ENCODE peak calls at places on chromosomes 4 and X, in six cellular contexts. U is A549, V is HepG2, Q is K562, H is GM12878, J is H1. R is an unnamed sample.

GRCh38 chr4:138972956-138973819 is 42.4 kb upstream of the NOCT start:
- DNase-seq in U (no peak), V (no peak), Q (peak), H (no peak), J (peak), R (no peak)

GRCh38 chrX:104669063-104669462 is 103.1 kb downstream of the IL1RAPL2 start:
- DNase-seq in U (no peak), V (no peak), Q (no peak), H (no peak), J (no peak), R (no peak)

GRCh38 chrX:43949669-43950068 is 23.5 kb downstream of the NDP start:
- DNase-seq in U (peak), V (peak), Q (peak), H (no peak), J (peak), R (no peak)

GRCh38 chr4:26073886-26074560 is 160.0 kb downstream of the SMIM20 start:
- DNase-seq in U (no peak), V (no peak), Q (no peak), H (no peak), J (no peak), R (no peak)

GRCh38 chrX:9555354-9555753 is 90.5 kb downstream of the TBL1X start:
- DNase-seq in U (no peak), V (no peak), Q (peak), H (no peak), J (no peak), R (no peak)

GRCh38 chr4:150818129-150818528 is 197.0 kb downstream of the LRBA start:
- DNase-seq in U (no peak), V (no peak), Q (no peak), H (no peak), J (no peak), R (no peak)

GRCh38 chr4:54082168-54082567 is 17.8 kb upstream of the CHIC2 start:
- DNase-seq in U (peak), V (peak), Q (no peak), H (no peak), J (no peak), R (no peak)

GRCh38 chr4:13872145-13872544 is 244.6 kb upstream of the BOD1L1 start:
- DNase-seq in U (no peak), V (no peak), Q (no peak), H (no peak), J (no peak), R (no peak)

GRCh38 chrX:31609130-31609529 is 537.3 kb upstream of the FTHL17 start:
- DNase-seq in U (no peak), V (no peak), Q (no peak), H (no peak), J (no peak), R (no peak)

GRCh38 chrX:135572436-135572835 is 52.0 kb downstream of the INTS6L start:
- DNase-seq in U (no peak), V (no peak), Q (no peak), H (no peak), J (no peak), R (peak)

GRCh38 chr4:103372002-103372558 is 173.9 kb upstream of the CENPE start:
- DNase-seq in U (no peak), V (no peak), Q (no peak), H (no peak), J (no peak), R (no peak)

GRCh38 chr4:110631582-110632505 is 9.0 kb upstream of the PITX2 start:
- DNase-seq in U (peak), V (peak), Q (peak), H (no peak), J (peak), R (peak)

GRCh38 chr4:97457253-97457652 is 686.0 kb downstream of the STPG2 start:
- DNase-seq in U (no peak), V (no peak), Q (no peak), H (no peak), J (no peak), R (no peak)

GRCh38 chr4:48913346-48913745 is 6.8 kb upstream of the OCIAD2 start:
- DNase-seq in U (no peak), V (no peak), Q (no peak), H (no peak), J (no peak), R (no peak)

GRCh38 chr4:1247811-1248261 is 1.1 kb downstream of the CTBP1 start:
- DNase-seq in U (no peak), V (no peak), Q (no peak), H (no peak), J (peak), R (no peak)

GRCh38 chrX:31445542-31445941 is 373.7 kb upstream of the FTHL17 start:
- DNase-seq in U (no peak), V (no peak), Q (no peak), H (no peak), J (no peak), R (no peak)

GRCh38 chr4:137530176-137530575 is 2.1 kb downstream of the PCDH18 start:
- DNase-seq in U (no peak), V (no peak), Q (no peak), H (no peak), J (no peak), R (no peak)

GRCh38 chrX:26026179-26026578 is 112.0 kb upstream of the MAGEB18 start:
- DNase-seq in U (no peak), V (no peak), Q (no peak), H (no peak), J (no peak), R (no peak)

GRCh38 chr4:62377245-62377644 is 1177.1 kb downstream of the ADGRL3 start:
- DNase-seq in U (no peak), V (no peak), Q (no peak), H (no peak), J (no peak), R (no peak)

GRCh38 chrX:16838202-16839066 is 31.7 kb downstream of the RBBP7 start:
- DNase-seq in U (no peak), V (no peak), Q (no peak), H (no peak), J (no peak), R (no peak)

GRCh38 chr4:160947653-160948052 is 1216.1 kb downstream of the FSTL5 start:
- DNase-seq in U (no peak), V (no peak), Q (no peak), H (no peak), J (no peak), R (no peak)

GRCh38 chr4:137310593-137311490 is 221.5 kb downstream of the PCDH18 start:
- DNase-seq in U (no peak), V (no peak), Q (no peak), H (no peak), J (no peak), R (peak)

GRCh38 chr4:40180356-40180755 is 16.5 kb upstream of the RHOH start:
- DNase-seq in U (no peak), V (no peak), Q (no peak), H (no peak), J (no peak), R (peak)

GRCh38 chr4:121733942-121734341 is 31.0 kb downstream of the SMIM43 start:
- DNase-seq in U (no peak), V (no peak), Q (no peak), H (no peak), J (no peak), R (no peak)

GRCh38 chrX:151973851-151974335 is 583 bp downstream of the GABRE start:
- DNase-seq in U (no peak), V (no peak), Q (peak), H (no peak), J (no peak), R (peak)

GRCh38 chr4:142416711-142417275 is 429.3 kb downstream of the INPP4B start:
- DNase-seq in U (no peak), V (no peak), Q (no peak), H (no peak), J (no peak), R (no peak)

GRCh38 chr4:76749361-76749760 is 148.6 kb downstream of the SOWAHB start:
- DNase-seq in U (no peak), V (no peak), Q (no peak), H (no peak), J (no peak), R (no peak)

GRCh38 chrX:13254076-13254785 is 65.6 kb downstream of the ATXN3L start:
- DNase-seq in U (no peak), V (peak), Q (peak), H (peak), J (no peak), R (no peak)

GRCh38 chrX:68997911-68998310 is 167.3 kb downstream of the PJA1 start:
- DNase-seq in U (no peak), V (no peak), Q (no peak), H (no peak), J (no peak), R (no peak)

GRCh38 chrX:9279271-9279596 is 185.6 kb upstream of the TBL1X start:
- DNase-seq in U (no peak), V (no peak), Q (no peak), H (no peak), J (no peak), R (no peak)

GRCh38 chrX:107493141-107493540 is 43.7 kb downstream of the FRMPD3 start:
- DNase-seq in U (no peak), V (no peak), Q (no peak), H (no peak), J (no peak), R (no peak)

GRCh38 chr4:6762244-6762615 is 20.3 kb upstream of the KIAA0232 start:
- DNase-seq in U (no peak), V (no peak), Q (no peak), H (no peak), J (no peak), R (no peak)

GRCh38 chrX:31222946-31223345 is 151.1 kb upstream of the FTHL17 start:
- DNase-seq in U (no peak), V (no peak), Q (no peak), H (no peak), J (no peak), R (no peak)

GRCh38 chrX:91434351-91435168 is at the start of gene PABPC5:
- DNase-seq in U (no peak), V (no peak), Q (no peak), H (no peak), J (peak), R (peak)

DNA sequence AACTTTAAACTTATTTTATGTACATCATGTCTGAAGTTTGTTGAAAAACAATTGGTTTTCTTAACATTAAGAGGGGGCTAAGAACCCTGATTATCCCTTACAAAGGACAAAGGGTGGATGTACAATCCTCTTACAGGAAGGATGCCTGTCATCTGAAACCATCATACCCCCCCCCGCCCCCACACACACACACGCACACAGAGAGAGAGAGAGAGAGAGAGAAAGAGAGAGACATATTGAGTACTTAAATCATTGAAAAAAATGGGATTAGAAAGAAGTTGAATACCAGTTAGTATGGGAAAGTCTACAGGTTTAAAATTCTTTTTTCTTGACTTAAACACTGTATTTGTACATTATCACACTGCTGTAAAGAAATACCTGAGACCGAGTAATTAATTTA is 10.9 kb upstream of the PGM2 start:
- DNase-seq in U (no peak), V (no peak), Q (no peak), H (no peak), J (no peak), R (no peak)
- TF ChIP-seq CHD2 in U (no peak), V (no peak), Q (no peak), H (no peak), J (no peak), R (no peak)

GRCh38 chr4:186606593-186606992 is 51.2 kb upstream of the MTNR1A start:
- DNase-seq in U (no peak), V (no peak), Q (peak), H (no peak), J (no peak), R (no peak)
- TF ChIP-seq CHD2 in U (no peak), V (no peak), Q (no peak), H (no peak), J (no peak), R (no peak)

DNA sequence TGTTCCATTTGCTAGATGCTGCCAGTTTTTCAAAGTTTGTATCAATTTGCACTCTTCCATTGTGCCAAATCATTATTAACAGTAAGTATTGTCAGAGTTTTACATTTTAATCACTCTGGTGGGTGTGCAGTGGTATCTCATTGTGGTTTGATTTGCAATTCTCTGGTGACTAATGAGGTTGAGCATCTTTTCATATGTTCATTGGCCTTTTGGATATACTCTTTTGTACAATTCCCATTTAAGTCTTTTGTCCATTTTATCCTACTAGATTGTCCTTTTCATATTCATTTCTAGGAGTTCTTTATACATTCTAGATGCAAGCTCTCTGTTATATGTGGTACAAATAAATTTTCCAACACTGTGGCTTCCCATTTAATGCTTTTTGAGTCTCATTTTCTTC is 17.4 kb upstream of the ARHGAP36 start:
- DNase-seq in U (no peak), V (no peak), Q (no peak), H (no peak), J (no peak), R (no peak)
- TF ChIP-seq CHD2 in U (no peak), V (no peak), Q (no peak), H (no peak), J (no peak), R (no peak)

GRCh38 chrX:118207831-118208453 is 91.3 kb upstream of the KLHL13 start:
- DNase-seq in U (no peak), V (no peak), Q (no peak), H (no peak), J (no peak), R (no peak)
- TF ChIP-seq CHD2 in U (no peak), V (no peak), Q (no peak), H (no peak), J (no peak), R (no peak)

DNA sequence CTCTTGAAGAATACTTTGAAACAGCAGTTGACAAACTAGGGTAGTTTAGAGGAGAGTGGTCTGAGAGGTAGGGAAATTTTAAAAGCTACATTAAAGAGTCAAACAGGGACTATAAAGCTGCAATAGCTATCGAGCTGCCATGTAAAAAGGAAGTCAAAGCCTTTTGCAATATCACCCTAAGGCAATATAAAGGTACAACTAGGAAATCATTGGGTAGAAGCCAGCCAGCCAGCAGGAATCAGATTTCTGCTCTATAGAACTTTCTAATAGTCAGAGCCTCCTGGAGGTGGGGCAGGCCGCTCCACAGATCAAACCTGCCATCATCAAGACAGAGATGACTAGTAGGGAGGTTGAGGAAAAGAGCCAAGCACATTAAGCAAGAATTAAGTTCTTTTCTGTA is 15.2 kb upstream of the PHOX2B start:
- DNase-seq in U (no peak), V (no peak), Q (no peak), H (no peak), J (no peak), R (no peak)
- TF ChIP-seq CHD2 in U (no peak), V (no peak), Q (no peak), H (no peak), J (no peak), R (no peak)

GRCh38 chr4:19187709-19188108 is 1064.0 kb upstream of the SLIT2 start:
- DNase-seq in U (no peak), V (no peak), Q (no peak), H (no peak), J (no peak), R (no peak)

GRCh38 chr4:19195696-19196095 is 1056.0 kb upstream of the SLIT2 start:
- DNase-seq in U (no peak), V (no peak), Q (no peak), H (no peak), J (peak), R (no peak)

GRCh38 chr4:19194672-19195071 is 1057.0 kb upstream of the SLIT2 start:
- DNase-seq in U (no peak), V (no peak), Q (no peak), H (no peak), J (no peak), R (no peak)

DNA sequence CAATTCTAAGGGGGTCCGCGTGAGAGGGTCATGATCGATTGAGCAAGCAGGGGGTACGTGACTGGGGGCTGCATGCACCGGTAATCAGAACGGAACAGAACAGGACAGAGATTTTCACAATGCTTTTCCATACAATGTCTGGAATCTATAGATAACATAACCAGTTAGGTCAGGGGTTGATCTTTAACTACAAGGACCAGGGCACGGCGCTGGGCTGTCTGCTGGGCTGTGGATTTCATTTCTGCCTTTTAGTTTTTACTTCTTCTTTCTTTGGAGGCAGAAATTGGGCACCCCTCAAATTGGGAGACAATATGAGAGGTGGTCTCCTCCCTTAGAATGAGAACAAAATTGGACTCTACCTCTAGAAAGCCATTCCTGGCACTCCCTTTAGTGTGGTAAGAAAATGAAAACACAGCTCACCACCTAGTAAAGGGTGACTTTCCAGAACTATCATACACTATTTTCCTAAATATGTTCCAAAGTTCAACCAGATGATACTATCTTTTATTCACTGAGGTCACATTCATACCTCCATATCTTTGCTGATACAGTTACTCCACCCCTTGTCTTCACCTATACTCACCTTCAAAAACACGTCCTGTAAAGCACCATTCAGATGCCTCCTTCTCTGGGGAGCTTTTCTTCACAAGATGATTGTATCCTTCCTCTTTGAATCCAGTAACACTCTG is 1058.3 kb upstream of the SLIT2 start:
- DNase-seq in U (no peak), V (no peak), Q (no peak), H (no peak), J (no peak), R (no peak)
- TF ChIP-seq CHD2 in U (no peak), V (no peak), Q (no peak), H (no peak), J (no peak), R (no peak)

GRCh38 chrX:1719270-1719669 is 104.4 kb downstream of the ASMT start:
- DNase-seq in U (no peak), V (peak), Q (no peak), H (no peak), J (no peak), R (no peak)

GRCh38 chrX:1717326-1717725 is 102.5 kb downstream of the ASMT start:
- DNase-seq in U (no peak), V (no peak), Q (no peak), H (no peak), J (no peak), R (no peak)

DNA sequence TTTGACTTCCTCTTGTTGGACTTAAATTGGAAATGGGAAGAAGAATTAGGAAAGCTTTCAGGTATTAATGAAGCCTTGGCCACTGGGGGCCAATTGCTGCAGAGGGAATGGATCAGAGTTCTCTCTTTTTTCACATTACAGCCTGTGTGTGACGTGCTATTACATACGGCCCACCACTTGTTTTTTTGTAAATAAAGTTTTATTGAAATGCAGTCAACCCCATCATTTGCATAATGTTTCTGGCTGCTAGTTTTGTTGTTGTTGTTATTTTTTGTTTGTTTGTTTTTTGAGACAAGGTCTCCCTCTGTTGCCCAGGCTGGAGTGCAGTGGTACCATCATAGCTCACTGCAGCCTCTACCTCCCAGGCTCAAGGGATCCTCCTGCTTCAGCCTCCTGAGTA is 98.4 kb downstream of the ASMT start:
- DNase-seq in U (no peak), V (no peak), Q (no peak), H (no peak), J (no peak), R (no peak)
- TF ChIP-seq CHD2 in U (no peak), V (no peak), Q (no peak), H (no peak), J (no peak), R (no peak)

DNA sequence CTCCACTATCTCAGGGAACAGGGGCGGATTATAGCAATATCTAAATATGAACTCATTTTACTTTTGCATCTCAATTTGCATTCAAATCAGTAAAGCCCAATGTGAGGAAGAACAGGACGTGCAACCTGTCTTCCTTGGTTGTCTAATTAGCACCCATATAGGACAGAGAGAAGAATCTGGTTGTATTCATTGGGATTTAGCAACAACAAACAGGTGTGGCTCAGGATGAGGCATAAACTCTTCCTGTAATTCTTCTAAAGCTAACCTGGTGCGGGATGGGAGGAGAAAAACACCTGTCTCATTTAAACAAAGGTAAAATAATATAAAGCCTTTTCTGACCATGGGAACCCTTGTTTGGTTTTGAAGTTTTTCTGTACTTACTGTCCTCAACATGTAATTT is 22.2 kb downstream of the TMPRSS11A start:
- DNase-seq in U (no peak), V (no peak), Q (no peak), H (no peak), J (no peak), R (no peak)
- TF ChIP-seq CHD2 in U (no peak), V (no peak), Q (no peak), H (no peak), J (no peak), R (no peak)

GRCh38 chr4:179596621-179597020 is 2154.4 kb upstream of the AGA start:
- DNase-seq in U (no peak), V (no peak), Q (no peak), H (no peak), J (no peak), R (no peak)
- TF ChIP-seq CHD2 in U (no peak), V (no peak), Q (no peak), H (no peak), J (no peak), R (no peak)

GRCh38 chrX:74080165-74080564 is 223.8 kb upstream of the ZCCHC13 start:
- DNase-seq in U (no peak), V (no peak), Q (no peak), H (no peak), J (no peak), R (no peak)

GRCh38 chrX:74090049-74090448 is 213.9 kb upstream of the ZCCHC13 start:
- DNase-seq in U (no peak), V (no peak), Q (no peak), H (no peak), J (no peak), R (no peak)

GRCh38 chrX:74085642-74086236 is 218.2 kb upstream of the ZCCHC13 start:
- DNase-seq in U (no peak), V (peak), Q (no peak), H (no peak), J (no peak), R (no peak)
- TF ChIP-seq CHD2 in U (no peak), V (no peak), Q (no peak), H (no peak), J (no peak), R (no peak)